ENCODE peak calls at places on chromosome 19, in five cellular contexts. A is CD8-positive, alpha-beta T cell; P is PC-3; T is left ventricle myocardium inferior; K is lung. B is an unnamed sample.

GRCh38 chr19:45169602-45170001 is 8.4 kb downstream of the TRAPPC6A start:
- DNase-seq in P (no peak), A (no peak), K (no peak), T (no peak), B (no peak)

GRCh38 chr19:21482863-21483276 is 22.5 kb upstream of the ZNF429 start:
- DNase-seq in K (peak; percentile 59), T (peak; percentile 63), P (peak; percentile 22), A (peak; percentile 38), B (peak; percentile 89)

GRCh38 chr19:6412111-6412999 is 12.3 kb downstream of the KHSRP start:
- DNase-seq in P (peak; percentile 57), A (peak; percentile 19), K (no peak), T (no peak), B (no peak)

GRCh38 chr19:31315621-31316011 is 33.6 kb downstream of the TSHZ3 start:
- DNase-seq in T (no peak), P (no peak), K (no peak), A (no peak), B (no peak)

GRCh38 chr19:12821761-12822160 is 12.6 kb downstream of the RTBDN start:
- DNase-seq in K (no peak), A (no peak), T (no peak), P (peak; percentile 63), B (no peak)

GRCh38 chr19:15379996-15380647 is 535 bp upstream of the AKAP8 start:
- DNase-seq in P (peak; percentile 67), T (peak; percentile 50), K (peak; percentile 63), A (no peak), B (no peak)

GRCh38 chr19:50817941-50818858 is 5.4 kb downstream of the KLK1 start:
- DNase-seq in T (peak; percentile 37), K (peak; percentile 31), A (peak; percentile 29), P (peak; percentile 59), B (no peak)

GRCh38 chr19:18843960-18844359 is 12.2 kb downstream of the UPF1 start:
- DNase-seq in K (no peak), T (no peak), A (no peak), P (no peak), B (no peak)

GRCh38 chr19:52722062-52723005 is 12.5 kb downstream of the ZNF611 start:
- DNase-seq in A (no peak), P (peak; percentile 99), K (no peak), T (no peak), B (no peak)

DNA sequence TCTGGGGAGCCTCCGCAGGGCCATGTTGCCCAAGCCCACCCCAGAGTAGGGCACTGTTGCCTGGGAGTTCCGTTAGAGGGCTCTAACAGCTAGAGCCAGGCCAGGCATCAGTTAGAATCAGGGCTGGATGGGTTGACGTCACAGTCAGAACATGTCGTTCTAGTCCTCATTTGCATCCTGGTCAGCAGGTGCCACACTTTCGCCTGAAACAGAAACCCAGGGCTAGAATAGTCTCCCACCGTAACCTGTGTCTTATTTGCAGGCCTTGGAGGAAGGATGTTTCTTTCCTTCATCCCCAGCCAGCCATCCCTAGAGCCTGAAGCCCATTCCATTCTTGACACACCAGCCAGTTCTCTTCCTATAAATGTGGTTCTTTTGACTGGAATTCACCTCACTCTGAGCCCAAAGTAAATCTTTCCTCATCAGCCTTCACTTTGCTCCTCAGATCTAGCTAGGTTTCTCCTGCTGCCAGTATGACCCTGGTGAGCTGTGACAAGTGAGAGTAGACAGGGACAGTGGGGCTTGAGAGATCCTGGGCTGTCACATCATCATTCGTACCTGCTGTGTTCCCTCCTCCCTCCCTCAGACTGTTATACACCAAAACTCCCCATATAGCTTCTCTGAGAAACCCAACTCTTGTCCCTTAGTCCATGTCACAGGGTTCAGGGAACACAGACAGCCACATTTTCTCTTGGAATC is 12.2 kb upstream of the CCDC97 start:
- DNase-seq in A (no peak), K (no peak), P (no peak), T (no peak), B (no peak)
- H3K4me1 ChIP-seq in A (peaks cover 68% of the 10 kb centered on the region), K (peaks cover 11% of the 10 kb centered on the region), P (no peaks in the 10 kb centered on the region), T (peaks cover 66% of the 10 kb centered on the region), B (no peaks in the 10 kb centered on the region)

GRCh38 chr19:35041548-35042055 is at the start of gene HPN:
- DNase-seq in P (no peak), K (peak; percentile 66), A (no peak), T (no peak), B (no peak)

GRCh38 chr19:35040826-35041547 is 534 bp upstream of the HPN start:
- DNase-seq in K (peak; percentile 87), A (no peak), T (peak; percentile 95), P (no peak), B (peak; percentile 94)

GRCh38 chr19:35038623-35039512 is 2.7 kb upstream of the HPN start:
- DNase-seq in K (no peak), P (no peak), T (peak; percentile 34), A (no peak), B (no peak)

GRCh38 chr19:35040474-35040825 is 1.1 kb upstream of the HPN start:
- DNase-seq in K (no peak), P (no peak), A (no peak), T (no peak), B (no peak)

GRCh38 chr19:35039881-35040456 is 1.6 kb upstream of the HPN start:
- DNase-seq in K (no peak), A (no peak), P (no peak), T (no peak), B (no peak)
- H3K4me3 ChIP-seq in K (no peak overlapping the region), A (peak overlapping the region; percentile 60), P (no peak overlapping the region), T (peak overlapping the region; percentile 50), B (no peak overlapping the region)

DNA sequence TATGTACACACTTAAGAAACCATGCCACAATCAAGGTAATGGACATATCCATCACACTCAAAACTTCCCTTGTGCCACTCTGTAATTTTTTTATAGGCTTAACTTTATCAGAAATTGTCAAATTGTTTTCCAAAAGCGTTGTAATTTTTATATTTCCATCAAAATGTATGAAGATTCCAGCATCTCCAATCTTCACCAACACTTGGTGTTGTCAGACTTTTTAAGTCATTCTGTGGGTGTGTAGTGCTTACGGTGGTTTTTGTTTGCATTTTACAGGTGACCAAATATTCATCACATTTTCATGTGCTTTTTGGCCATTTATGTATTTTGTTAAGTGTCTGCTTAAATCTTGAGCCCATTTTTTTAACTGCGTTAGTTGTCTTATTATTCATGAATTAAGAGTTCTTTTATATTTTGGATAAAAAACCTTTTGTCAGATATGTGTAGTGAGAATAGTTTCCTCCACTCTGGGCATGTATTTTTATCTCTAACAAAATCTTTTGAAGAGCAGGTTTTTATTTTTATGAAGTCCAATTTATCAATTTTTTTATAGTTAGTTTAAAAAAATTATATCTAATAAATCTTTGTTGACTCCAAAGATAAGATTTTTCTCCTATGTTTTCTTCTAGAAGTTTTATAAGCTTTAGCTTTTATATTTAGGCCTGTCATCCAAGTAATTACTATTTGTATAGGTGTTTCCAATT is 4.6 kb upstream of the ZNF45 start:
- DNase-seq in T (no peak), K (no peak), A (no peak), P (no peak), B (no peak)
- H3K4me1 ChIP-seq in T (peaks cover 11% of the 10 kb centered on the region), K (no peaks in the 10 kb centered on the region), A (no peaks in the 10 kb centered on the region), P (no peaks in the 10 kb centered on the region), B (no peaks in the 10 kb centered on the region)

GRCh38 chr19:55089279-55089944 is 13.7 kb downstream of the EPS8L1 start:
- DNase-seq in P (no peak), A (no peak), T (no peak), K (no peak), B (no peak)

GRCh38 chr19:55092423-55093318 is 17.0 kb downstream of the EPS8L1 start:
- DNase-seq in T (no peak), A (no peak), K (no peak), P (no peak), B (no peak)

GRCh38 chr19:55090564-55090963 is 14.9 kb downstream of the EPS8L1 start:
- DNase-seq in K (no peak), A (no peak), T (no peak), P (no peak), B (peak; percentile 75)

GRCh38 chr19:55091126-55091910 is 15.6 kb downstream of the EPS8L1 start:
- DNase-seq in T (no peak), K (no peak), A (no peak), P (no peak), B (no peak)

GRCh38 chr19:55091955-55092354 is 16.3 kb downstream of the EPS8L1 start:
- DNase-seq in T (no peak), P (no peak), K (no peak), A (no peak), B (no peak)
- H3K4me3 ChIP-seq in T (no peak overlapping the region), P (no peak overlapping the region), K (no peak overlapping the region), A (no peak overlapping the region), B (no peak overlapping the region)

DNA sequence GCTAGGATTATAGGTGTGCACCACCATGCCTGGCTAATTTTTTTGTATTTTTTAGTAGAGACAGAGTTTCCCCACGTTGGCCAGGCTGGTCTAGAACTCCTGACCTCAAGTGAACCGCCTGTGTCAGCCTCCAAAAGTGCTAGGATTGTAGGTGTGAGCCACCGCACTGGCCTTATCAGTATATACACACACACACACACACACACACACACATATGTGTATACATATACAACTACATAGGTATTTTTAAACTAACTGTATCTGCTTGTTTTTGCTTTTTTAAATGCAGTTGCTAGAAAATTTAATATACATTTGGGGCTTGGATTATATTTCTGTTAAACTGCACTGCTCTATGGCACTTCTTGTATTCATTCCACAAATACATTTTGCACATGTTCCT is 3.1 kb downstream of the CARD8 start:
- DNase-seq in T (no peak), A (no peak), P (no peak), K (no peak), B (no peak)
- H3K4me1 ChIP-seq in T (peaks cover 65% of the 10 kb centered on the region), A (peaks cover 80% of the 10 kb centered on the region), P (peaks cover 12% of the 10 kb centered on the region), K (peaks cover 4% of the 10 kb centered on the region), B (no peaks in the 10 kb centered on the region)

DNA sequence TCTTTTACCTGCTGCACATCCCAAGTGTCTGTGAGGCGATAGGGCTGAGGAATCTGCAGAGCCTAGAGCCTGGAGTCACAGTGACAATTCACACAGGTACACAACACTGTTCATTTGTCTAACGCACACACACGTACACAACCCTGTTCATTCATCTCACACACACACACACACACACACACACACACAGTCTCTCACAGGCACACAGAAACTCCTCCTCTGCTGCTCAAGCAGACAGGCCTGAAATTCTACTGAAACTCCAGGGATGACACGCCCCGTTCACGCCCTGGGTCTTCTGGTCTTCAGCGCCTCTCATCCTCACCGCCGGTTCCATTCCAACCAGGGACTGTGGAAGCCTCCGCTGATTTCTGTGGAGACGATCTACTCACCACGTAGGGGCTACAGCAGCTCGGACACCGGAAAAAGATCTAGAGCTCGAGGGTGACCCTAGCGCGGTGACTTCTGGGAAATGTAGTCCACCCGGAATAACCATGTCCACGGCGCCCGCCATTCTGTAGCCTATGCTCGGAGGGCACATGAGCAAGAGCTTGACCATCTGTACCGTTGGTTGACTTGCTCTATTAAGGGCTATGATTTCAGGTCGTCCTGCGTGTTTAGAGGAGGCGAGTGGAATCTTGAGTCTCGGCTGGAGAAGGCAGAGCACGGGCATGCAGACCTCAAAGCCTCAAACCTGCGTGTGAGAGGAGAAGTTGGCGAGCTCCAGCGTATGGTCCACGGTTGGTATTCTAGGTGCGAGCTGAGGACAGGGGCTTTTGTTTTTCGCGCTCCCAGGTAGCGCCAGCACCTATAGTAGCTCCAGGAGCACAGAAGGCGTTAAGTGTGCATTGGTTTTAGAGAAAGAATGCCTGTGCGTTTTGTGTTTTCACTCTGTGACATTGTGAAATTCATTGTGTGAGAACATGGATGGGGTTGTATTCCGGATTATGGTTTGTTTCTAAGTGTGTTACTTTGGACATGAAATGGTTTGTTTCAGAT is 33.4 kb downstream of the ZNF45 start:
- DNase-seq in A (peak; percentile 56), T (peak; percentile 82), K (peak; percentile 81), P (no peak), B (peak; percentile 89)
- H3K4me3 ChIP-seq in A (peak overlapping the region; percentile 78), T (peak overlapping the region; percentile 72), K (peak overlapping the region; percentile 83), P (no peak overlapping the region), B (peak overlapping the region; percentile 36)

B was measured in aorta.